ENCODE peak calls at places on chromosomes 16 and 17, in seven cellular contexts. O, W, M, I, A, K and L are unnamed samples. For H3K4me1, the result is how much of the 10 kb centered on the place peaks cover.

GRCh38 chr16:86225905-86226371 is 284.4 kb upstream of the FOXF1 start:
- DNase-seq in O (no peak), W (no peak), M (no peak), I (no peak), A (no peak), K (peak), L (no peak)

GRCh38 chr17:676965-677364 is 37.7 kb downstream of the VPS53 start:
- DNase-seq in O (no peak), W (no peak), M (no peak), I (no peak), A (no peak), K (no peak), L (no peak)

GRCh38 chr16:17311333-17312099 is 159.2 kb downstream of the XYLT1 start:
- DNase-seq in O (no peak), W (no peak), M (no peak), I (no peak), A (no peak), K (no peak), L (no peak)

GRCh38 chr16:84396537-84397008 is 28.2 kb downstream of the ATP2C2 start:
- DNase-seq in O (peak), W (no peak), M (no peak), I (peak), A (no peak), K (peak), L (no peak)

GRCh38 chr17:38926290-38927070 is 1.1 kb downstream of the LASP1NB start:
- DNase-seq in O (peak), W (no peak), M (no peak), I (no peak), A (no peak), K (no peak), L (no peak)

GRCh38 chr17:6387858-6388257 is 47.1 kb downstream of the AIPL1 start:
- DNase-seq in O (no peak), W (no peak), M (no peak), I (no peak), A (no peak), K (no peak), L (no peak)

GRCh38 chr16:57277586-57277985 is 6.9 kb downstream of the PLLP start:
- DNase-seq in O (peak), W (no peak), M (no peak), I (no peak), A (no peak), K (peak), L (no peak)

GRCh38 chr16:57600048-57600835 is 28.2 kb upstream of the ADGRG1 start:
- DNase-seq in O (peak), W (no peak), M (peak), I (peak), A (peak), K (peak), L (no peak)

GRCh38 chr16:67537270-67537635 is 8.6 kb downstream of the RIPOR1 start:
- DNase-seq in O (peak), W (peak), M (peak), I (peak), A (peak), K (peak), L (no peak)

GRCh38 chr16:67013823-67014640 is 14.9 kb upstream of the CBFB start:
- DNase-seq in O (peak), W (peak), M (peak), I (peak), A (peak), K (peak), L (peak)

GRCh38 chr17:61205931-61206330 is 193.7 kb upstream of the TBX2 start:
- DNase-seq in O (no peak), W (no peak), M (no peak), I (no peak), A (no peak), K (no peak), L (no peak)

GRCh38 chr17:7018331-7018964 is 4.4 kb upstream of the BCL6B start:
- DNase-seq in O (no peak), W (peak), M (no peak), I (no peak), A (peak), K (peak), L (peak)

GRCh38 chr16:86988920-86989715 is 328.1 kb downstream of the C16orf95 start:
- DNase-seq in O (no peak), W (no peak), M (no peak), I (peak), A (no peak), K (peak), L (no peak)

DNA sequence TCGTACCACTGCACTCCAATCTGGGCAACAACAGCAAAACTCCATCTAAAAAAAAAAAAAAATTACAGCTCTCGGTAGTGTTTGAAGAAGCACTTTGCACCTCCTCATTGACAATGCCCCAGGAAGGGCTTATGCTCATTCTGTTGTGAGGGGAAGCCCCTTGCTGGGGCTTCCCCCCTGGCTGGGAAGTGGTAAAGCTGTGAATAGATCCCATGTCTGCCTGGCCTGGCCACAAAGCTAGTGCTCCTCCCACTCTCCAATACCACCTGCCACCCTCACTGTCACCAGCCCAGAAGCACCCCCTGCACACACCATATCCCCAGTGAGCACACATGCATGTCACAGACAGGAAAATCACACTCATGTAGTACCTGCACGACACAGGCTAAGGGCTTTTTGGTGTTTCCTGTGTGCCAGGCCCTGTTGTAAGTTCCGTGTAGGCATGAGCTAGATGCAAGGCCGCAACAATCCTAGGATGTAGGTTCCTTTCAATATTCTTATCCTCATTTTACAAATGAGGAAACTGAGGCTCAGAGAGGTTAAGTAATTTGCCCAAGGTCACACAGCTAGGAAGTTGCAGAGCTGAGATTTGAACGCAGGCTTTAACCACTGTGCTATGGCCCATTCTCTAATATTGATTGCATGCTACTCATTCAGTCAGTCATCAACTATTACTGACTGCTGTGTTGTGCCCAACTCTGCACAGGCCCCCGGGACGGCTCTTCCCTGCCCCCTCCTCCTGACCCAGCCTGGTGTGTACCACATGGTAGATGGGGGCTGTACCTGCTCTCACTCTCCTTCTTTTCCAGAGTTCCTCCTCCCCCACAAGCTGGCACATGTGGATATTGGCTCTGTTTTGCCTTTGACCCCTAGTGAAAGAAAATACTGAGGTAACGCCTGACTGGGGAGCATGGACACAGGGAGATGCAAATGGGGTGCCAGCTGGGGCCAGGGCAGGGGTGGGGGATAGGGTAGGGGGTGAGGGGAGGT is 11.9 kb upstream of the COL1A1 start:
- DNase-seq in O (no peak), W (peak), M (no peak), I (peak), A (no peak), K (no peak), L (no peak)
- H3K4me1 ChIP-seq in O (under half), W (under half), M (under half), I (under half), A (under half), K (under half), L (under half)

GRCh38 chr16:54490089-54490488 is 203.5 kb upstream of the IRX3 start:
- DNase-seq in O (no peak), W (no peak), M (no peak), I (no peak), A (no peak), K (no peak), L (no peak)

GRCh38 chr16:54489225-54489781 is 202.7 kb upstream of the IRX3 start:
- DNase-seq in O (no peak), W (no peak), M (no peak), I (peak), A (no peak), K (no peak), L (no peak)

GRCh38 chr16:54493076-54493475 is 206.5 kb upstream of the IRX3 start:
- DNase-seq in O (peak), W (no peak), M (no peak), I (no peak), A (no peak), K (no peak), L (no peak)

GRCh38 chr16:54488729-54489128 is 202.1 kb upstream of the IRX3 start:
- DNase-seq in O (no peak), W (no peak), M (no peak), I (no peak), A (no peak), K (no peak), L (no peak)

GRCh38 chr16:54493594-54493993 is 207.0 kb upstream of the IRX3 start:
- DNase-seq in O (no peak), W (no peak), M (no peak), I (no peak), A (no peak), K (no peak), L (no peak)
- H3K4me3 ChIP-seq in O (no peak), W (no peak), M (no peak), I (no peak), A (no peak), K (no peak), L (no peak)

GRCh38 chr16:89815639-89816348 is 653 bp downstream of the FANCA start:
- DNase-seq in O (no peak), W (no peak), M (no peak), I (no peak), A (no peak), K (no peak), L (no peak)
- H3K4me1 ChIP-seq in O (under half), W (under half), M (under half), I (under half), A (under half), K (under half), L (under half)

GRCh38 chr17:2064980-2065785 is 10.3 kb downstream of the HIC1 start:
- DNase-seq in O (peak), W (peak), M (peak), I (no peak), A (peak), K (peak), L (no peak)
- H3K4me3 ChIP-seq in O (no peak), W (no peak), M (no peak), I (no peak), A (no peak), K (no peak), L (no peak)

GRCh38 chr17:82959990-82960418 is 119.4 kb upstream of the METRNL start:
- DNase-seq in O (no peak), W (peak), M (no peak), I (no peak), A (no peak), K (peak), L (no peak)
- H3K4me1 ChIP-seq in O (under half), W (under half), M (under half), I (under half), A (under half), K (under half), L (under half)